ENCODE peak calls at places on chromosomes 5 and 9, in eight cellular contexts. B is T-helper 1 cell; O is cerebellar nuclear complex; E is bronchial epithelial cell; D is RCC 7860; J is RWPE1; P is fibroblast of pulmonary artery; C is activated CD4-positive, CD25-positive, alpha-beta regulatory T cell treated with anti-CD3 and anti-CD28 coated beads, Interleukin-2, amount 50 U/mL, for 72 hours. A is an unnamed sample.

GRCh38 chr9:121369595-121370265 is at the start of gene STOM:
- DNase-seq in B (peak; percentile 54), O (no peak), E (peak; percentile 77), D (peak; percentile 55), J (peak; percentile 87), P (peak; percentile 92), C (no peak), A (peak; percentile 36)

GRCh38 chr5:121503111-121503840 is 348.4 kb upstream of the FTMT start:
- DNase-seq in B (no peak), O (no peak), E (peak; percentile 4), D (no peak), J (no peak), P (peak; percentile 3), C (no peak), A (no peak)

GRCh38 chr5:74497706-74498105 is 142.8 kb downstream of the ENC1 start:
- DNase-seq in B (no peak), O (no peak), E (peak; percentile 53), D (no peak), J (no peak), P (peak; percentile 37), C (no peak), A (no peak)

GRCh38 chr5:103464801-103465484 is 97.6 kb downstream of the NUDT12 start:
- DNase-seq in B (no peak), O (no peak), E (no peak), D (no peak), J (no peak), P (peak; percentile 13), C (no peak), A (no peak)

GRCh38 chr9:120394058-120394669 is 185.8 kb downstream of the CDK5RAP2 start:
- DNase-seq in B (no peak), O (no peak), E (peak; percentile 85), D (peak; percentile 83), J (peak; percentile 81), P (peak; percentile 88), C (no peak), A (no peak)

GRCh38 chr9:125241863-125242739 is 958 bp upstream of the HSPA5 start:
- DNase-seq in B (peak; percentile 13), O (no peak), E (no peak), D (peak; percentile 37), J (no peak), P (no peak), C (no peak), A (no peak)

GRCh38 chr9:127915801-127916664 is 808 bp downstream of the ST6GALNAC4 start:
- DNase-seq in B (no peak), O (no peak), E (no peak), D (no peak), J (no peak), P (no peak), C (no peak), A (no peak)

GRCh38 chr5:79829260-79829659 is 139.6 kb downstream of the CMYA5 start:
- DNase-seq in B (no peak), O (no peak), E (peak; percentile 5), D (no peak), J (no peak), P (no peak), C (no peak), A (no peak)

GRCh38 chr9:130766031-130766903 is 68.8 kb upstream of the ABL1 start:
- DNase-seq in B (no peak), O (no peak), E (no peak), D (no peak), J (no peak), P (no peak), C (no peak), A (no peak)

GRCh38 chr5:178373711-178374110 is 141.1 kb upstream of the PHYKPL start:
- DNase-seq in B (no peak), O (no peak), E (no peak), D (no peak), J (no peak), P (no peak), C (no peak), A (no peak)

GRCh38 chr9:93673844-93674334 is 97.5 kb downstream of the PHF2 start:
- DNase-seq in B (no peak), O (no peak), E (no peak), D (no peak), J (no peak), P (no peak), C (no peak), A (no peak)

GRCh38 chr5:165858118-165858517 is 2352.7 kb downstream of the MAT2B start:
- DNase-seq in B (no peak), O (no peak), E (no peak), D (no peak), J (no peak), P (no peak), C (no peak), A (no peak)

GRCh38 chr9:127661342-127661741 is 45.4 kb upstream of the CFAP157 start:
- DNase-seq in B (no peak), O (peak; percentile 99), E (no peak), D (no peak), J (no peak), P (no peak), C (no peak), A (no peak)

GRCh38 chr5:173950829-173951228 is 38.1 kb upstream of the C5orf47 start:
- DNase-seq in B (no peak), O (no peak), E (no peak), D (no peak), J (no peak), P (no peak), C (no peak), A (no peak)

GRCh38 chr5:32909207-32909606 is 198.1 kb downstream of the NPR3 start:
- DNase-seq in B (no peak), O (no peak), E (no peak), D (no peak), J (no peak), P (peak; percentile 39), C (no peak), A (no peak)

GRCh38 chr9:83706703-83707517 is 848 bp downstream of the UBQLN1 start:
- DNase-seq in B (peak; percentile 42), O (no peak), E (no peak), D (no peak), J (no peak), P (peak; percentile 24), C (peak; percentile 68), A (peak; percentile 29)

GRCh38 chr5:176770431-176770830 is 39.9 kb upstream of the UNC5A start:
- DNase-seq in B (no peak), O (no peak), E (no peak), D (no peak), J (no peak), P (no peak), C (peak; percentile 14), A (no peak)

A was measured in activated CD4-positive, alpha-beta T cell treated with anti-CD3 and anti-CD28 coated beads for 1 hour.